ENCODE peak calls at places on chromosomes 12 and 14, in eight cellular contexts. V is stimulated activated naive CD8-positive, alpha-beta T cell treated with anti-CD3 and anti-CD28 coated beads, Interleukin-15, Interleukin-2, amounts not matched to agents 100 U/mL and 50 U/mL, for 24 hours; O is activated CD4-positive, CD25-positive, alpha-beta regulatory T cell treated with anti-CD3 and anti-CD28 coated beads, Interleukin-2, amount 50 U/mL, for 72 hours; W is NCI-H1092; T is AG09309; G is GM13977; B is stimulated activated CD4-positive, alpha-beta T cell treated with anti-CD3 and anti-CD28 coated beads, Interleukin-15, amount 100 ng/mL, for 1 hour; Y is fibroblast of mammary gland. X is an unnamed sample.

GRCh38 chr12:58206876-58207275 is 265.5 kb downstream of the ATP23 start:
- DNase-seq in Y (no peak), W (no peak), B (no peak), T (no peak), V (no peak), O (no peak), G (no peak), X (no peak)

GRCh38 chr12:65965358-65965757 is 141.1 kb downstream of the HMGA2 start:
- DNase-seq in V (no peak), G (no peak), B (no peak), T (peak), W (no peak), O (no peak), Y (peak), X (no peak)

GRCh38 chr14:22380511-22381455 is 208.2 kb downstream of the DAD1 start:
- DNase-seq in O (no peak), T (no peak), G (no peak), Y (peak), W (no peak), V (no peak), B (no peak), X (no peak)

GRCh38 chr12:103422328-103422727 is 73.4 kb downstream of the C12orf42 start:
- DNase-seq in Y (no peak), T (no peak), G (no peak), V (no peak), O (no peak), B (no peak), W (no peak), X (no peak)

GRCh38 chr14:30728471-30728870 is 106.4 kb downstream of the SCFD1 start:
- DNase-seq in G (no peak), O (no peak), V (no peak), B (no peak), W (no peak), Y (no peak), T (no peak), X (no peak)

GRCh38 chr14:85531141-85531593 is 1.2 kb downstream of the FLRT2 start:
- DNase-seq in Y (peak), O (no peak), G (no peak), T (no peak), W (no peak), B (no peak), V (no peak), X (peak)

GRCh38 chr12:108446766-108447165 is 68.3 kb upstream of the FICD start:
- DNase-seq in Y (peak), G (no peak), B (no peak), T (peak), V (no peak), W (no peak), O (no peak), X (no peak)

GRCh38 chr12:123962530-123962929 is 10.1 kb downstream of the CCDC92 start:
- DNase-seq in B (no peak), O (no peak), G (no peak), T (no peak), W (no peak), Y (no peak), V (no peak), X (no peak)

GRCh38 chr14:104639481-104639880 is 34.9 kb upstream of the TMEM179 start:
- DNase-seq in Y (no peak), V (no peak), B (no peak), T (no peak), O (no peak), W (no peak), G (no peak), X (no peak)

GRCh38 chr12:94134226-94134795 is 14.1 kb upstream of the PLXNC1 start:
- DNase-seq in B (no peak), T (peak), O (no peak), Y (peak), G (peak), W (peak), V (no peak), X (peak)

GRCh38 chr12:60266381-60266852 is 670.6 kb downstream of the SLC16A7 start:
- DNase-seq in B (no peak), O (no peak), W (no peak), V (no peak), Y (peak), T (peak), G (no peak), X (no peak)

GRCh38 chr14:106652494-106652893 is 1126.1 kb downstream of the TMEM121 start:
- DNase-seq in V (no peak), B (no peak), O (no peak), T (no peak), G (peak), Y (no peak), W (no peak), X (no peak)

GRCh38 chr14:50003213-50004021 is 110.5 kb downstream of the ARF6 start:
- DNase-seq in V (peak), T (no peak), W (peak), G (peak), Y (peak), O (peak), B (peak), X (peak)